ENCODE peak calls at places on chromosomes 7 and 10, in four cellular contexts. Z, G, L and O are unnamed samples.

GRCh38 chr10:26437637-26438461 is at the start of gene APBB1IP:
- DNase-seq in L (no peak), Z (no peak), G (peak; percentile 88), O (peak; percentile 33)

GRCh38 chr10:123878666-123879311 is 12.8 kb downstream of the CPXM2 start:
- DNase-seq in Z (no peak), L (no peak), G (no peak), O (peak; percentile 31)

GRCh38 chr7:6475433-6476186 is 27.9 kb upstream of the DAGLB start:
- DNase-seq in L (no peak), Z (no peak), G (no peak), O (no peak)

GRCh38 chr10:114816308-114816707 is 5.3 kb upstream of the FHIP2A start:
- DNase-seq in Z (no peak), L (no peak), G (no peak), O (no peak)

GRCh38 chr10:119509909-119510451 is 32.5 kb downstream of the RGS10 start:
- DNase-seq in L (no peak), Z (no peak), G (no peak), O (no peak)

GRCh38 chr10:84845628-84846261 is 517.4 kb downstream of the CCSER2 start:
- DNase-seq in G (peak; percentile 38), Z (no peak), L (no peak), O (no peak)

GRCh38 chr10:59678884-59679301 is 30.8 kb downstream of the SLC16A9 start:
- DNase-seq in Z (no peak), L (no peak), G (peak; percentile 55), O (no peak)

GRCh38 chr7:66348531-66348930 is 143.4 kb downstream of the TPST1 start:
- DNase-seq in G (no peak), Z (no peak), L (peak; percentile 32), O (no peak)

GRCh38 chr10:94138391-94138790 is 144.7 kb downstream of the PLCE1 start:
- DNase-seq in G (no peak), Z (peak; percentile 87), L (peak; percentile 48), O (no peak)

GRCh38 chr10:80356563-80356999 is at the start of the genes DYDC1 and DYDC2:
- DNase-seq in G (peak; percentile 35), Z (no peak), L (no peak), O (no peak)

GRCh38 chr7:155804431-155804831 is 7.8 kb downstream of the SHH start:
- DNase-seq in L (no peak), Z (no peak), G (no peak), O (no peak)

GRCh38 chr7:51234139-51234538 is 82.5 kb downstream of the COBL start:
- DNase-seq in Z (no peak), G (no peak), L (no peak), O (no peak)

DNA sequence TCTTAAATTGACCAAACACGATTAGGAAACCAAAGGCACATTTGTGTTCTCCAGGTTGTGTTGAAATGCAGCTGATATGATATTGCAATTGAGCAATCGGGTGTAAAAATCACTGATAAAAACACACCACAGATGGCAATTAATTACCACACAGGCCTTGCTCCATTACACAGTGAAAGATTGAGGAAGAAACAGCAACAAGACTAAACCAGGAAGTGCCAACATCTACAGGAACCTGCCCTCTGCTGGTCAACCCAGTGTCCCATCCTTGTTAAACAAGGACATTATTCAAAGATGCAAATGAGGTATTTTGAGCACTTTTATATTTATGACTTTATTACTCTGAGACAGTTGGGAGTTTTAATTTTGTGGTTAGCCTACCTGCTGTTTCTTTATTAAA is 765.6 kb upstream of the GHITM start:
- DNase-seq in G (peak; percentile 35), Z (no peak), L (no peak), O (no peak)
- TF ChIP-seq CTCF in G (peak; percentile 26), Z (peak; percentile 2), L (peak; percentile 23), O (peak; percentile 21)

DNA sequence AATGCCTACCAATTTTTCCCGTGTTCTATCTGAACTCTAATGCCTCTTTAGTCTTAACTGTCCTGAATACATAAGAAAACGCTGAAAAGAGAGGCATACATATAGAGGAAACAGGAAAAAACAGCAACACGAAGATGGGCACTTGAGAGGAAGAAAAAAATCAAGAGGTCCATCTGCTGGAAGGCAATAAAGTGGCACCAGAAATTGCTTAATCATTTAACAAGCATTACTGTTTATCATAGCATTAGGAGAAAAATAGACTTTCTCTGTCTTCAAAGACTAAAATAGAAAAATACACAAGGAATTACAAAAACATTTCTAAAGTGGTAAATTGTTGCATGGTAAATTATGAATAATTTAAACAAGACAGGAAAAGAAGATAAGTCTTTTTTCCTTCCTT is 35.0 kb downstream of the NSUN6 start:
- DNase-seq in L (no peak), G (no peak), Z (no peak), O (no peak)
- TF ChIP-seq CTCF in L (no peak), G (no peak), Z (no peak), O (no peak)

GRCh38 chr7:130996841-130997231 is 262.8 kb upstream of the KLF14 start:
- DNase-seq in L (no peak), G (no peak), Z (peak; percentile 61), O (peak; percentile 9)

GRCh38 chr7:130994378-130995115 is 260.5 kb upstream of the KLF14 start:
- DNase-seq in L (no peak), Z (no peak), G (no peak), O (no peak)

GRCh38 chr7:130993671-130994365 is 259.8 kb upstream of the KLF14 start:
- DNase-seq in L (no peak), Z (no peak), G (no peak), O (no peak)

GRCh38 chr7:130995252-130996081 is 261.5 kb upstream of the KLF14 start:
- DNase-seq in L (peak; percentile 58), Z (no peak), G (no peak), O (no peak)

DNA sequence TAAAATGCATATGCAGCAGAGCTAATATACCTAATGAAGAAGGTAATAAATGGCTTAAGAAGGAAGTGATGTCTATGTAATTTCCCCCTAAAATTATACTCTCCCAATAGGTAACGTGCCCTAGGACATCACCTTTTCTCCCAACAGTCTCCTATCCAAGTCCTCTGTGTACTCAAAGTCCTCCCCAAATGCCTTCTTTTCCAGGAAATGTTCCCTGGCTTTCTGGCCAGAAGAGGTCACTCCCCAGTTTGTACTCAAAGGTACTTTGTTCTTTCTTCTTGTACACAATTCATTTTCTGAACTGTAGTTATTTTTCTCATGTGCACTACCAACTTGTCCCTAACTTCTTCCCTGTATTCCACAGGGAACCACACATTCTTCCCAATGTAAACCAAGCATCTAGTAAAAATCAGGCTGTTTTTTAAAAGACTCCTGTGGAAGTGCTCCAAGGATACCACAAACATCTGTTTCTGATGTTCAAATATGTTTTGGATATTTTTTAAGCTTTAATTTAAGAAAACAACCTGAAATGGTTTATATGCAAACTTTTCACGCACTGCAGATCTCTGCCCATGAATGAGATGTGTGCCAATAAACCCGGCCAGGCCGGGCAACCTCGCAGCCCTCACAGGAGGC is 262.3 kb upstream of the KLF14 start:
- DNase-seq in Z (no peak), G (no peak), L (no peak), O (no peak)
- TF ChIP-seq CTCF in Z (no peak), G (no peak), L (no peak), O (peak; percentile 23)

GRCh38 chr7:41693150-41693997 is 9.5 kb downstream of the INHBA start:
- DNase-seq in G (no peak), Z (peak; percentile 64), L (no peak), O (no peak)
- TF ChIP-seq CTCF in G (no peak), Z (peak; percentile 44), L (peak; percentile 56), O (peak; percentile 79)

GRCh38 chr7:151432658-151433521 is 7.1 kb downstream of the CRYGN start:
- DNase-seq in G (peak; percentile 71), Z (no peak), L (no peak), O (no peak)
- TF ChIP-seq CTCF in G (peak; percentile 45), Z (no peak), L (peak; percentile 20), O (peak; percentile 56)

GRCh38 chr7:44124822-44125202 is 1.5 kb upstream of the POLD2 start:
- DNase-seq in G (no peak), L (no peak), Z (no peak), O (no peak)

GRCh38 chr7:44121761-44122420 is 1.5 kb downstream of the POLD2 start:
- DNase-seq in G (no peak), L (no peak), Z (no peak), O (no peak)

GRCh38 chr7:44120395-44120794 is 3.0 kb downstream of the POLD2 start:
- DNase-seq in L (no peak), Z (no peak), G (no peak), O (no peak)

GRCh38 chr7:44122529-44122928 is 819 bp downstream of the POLD2 start:
- DNase-seq in Z (no peak), L (no peak), G (no peak), O (no peak)

DNA sequence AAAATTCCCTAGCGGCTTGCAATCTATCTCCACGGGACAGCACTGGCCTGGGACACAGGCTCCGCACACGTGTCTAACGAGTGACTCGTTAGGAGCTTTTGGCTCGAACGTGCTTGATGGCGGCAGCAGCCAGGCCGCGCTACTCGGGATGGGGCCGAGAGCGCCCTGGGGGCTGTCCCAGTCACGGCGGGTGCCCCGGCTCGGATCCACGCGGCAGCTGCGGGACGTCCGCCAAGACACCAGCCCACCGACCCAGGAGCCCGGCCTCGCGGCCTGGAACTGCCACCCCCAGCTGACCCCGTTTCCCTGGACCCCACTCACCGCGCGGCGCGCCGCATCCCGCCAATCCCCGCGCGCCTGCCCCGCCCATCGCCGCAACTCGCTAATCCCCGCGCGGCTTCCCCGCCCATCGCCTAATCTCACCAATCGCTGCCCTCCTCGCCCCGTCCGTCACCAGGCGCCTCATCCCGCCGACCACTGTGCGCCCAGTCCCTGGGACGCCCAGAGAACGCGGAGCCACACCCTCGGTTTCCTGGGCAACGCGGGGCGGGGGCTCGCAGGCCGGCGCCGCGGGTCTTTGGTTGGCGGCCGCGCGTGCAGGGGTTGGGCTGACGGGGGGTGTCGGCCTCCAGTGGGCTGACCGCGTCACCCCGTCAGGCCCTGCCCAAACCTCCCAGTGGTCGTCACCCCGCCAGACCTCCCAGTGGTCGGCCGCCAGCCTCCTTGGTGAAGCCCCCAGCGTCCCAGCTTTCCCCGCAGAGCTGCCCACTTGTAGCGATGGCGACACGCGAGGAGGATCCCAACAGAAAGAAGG is at the start of gene POLD2:
- DNase-seq in G (peak; percentile 96), Z (peak; percentile 92), L (peak; percentile 97), O (peak; percentile 96)
- TF ChIP-seq CTCF in G (no peak), Z (no peak), L (no peak), O (no peak)